ENCODE peak calls at places on chromosomes 4 and X, in five cellular contexts. J is left ventricle myocardium inferior, O is epithelial cell of esophagus, N is H1, T is A549. X is an unnamed sample.
A peak's percentile ranks its signal among the peaks of the same experiment; 100 is the strongest.

GRCh38 chr4:183118585-183118984 is 19.5 kb downstream of the WWC2 start:
- DNase-seq in J (no peak), O (peak; percentile 64), N (no peak), T (no peak), X (no peak)

GRCh38 chrX:10697552-10697951 is 77.2 kb upstream of the MID1 start:
- DNase-seq in J (no peak), O (no peak), N (no peak), T (no peak), X (no peak)

GRCh38 chr4:166941629-166942028 is 292.7 kb downstream of the SPOCK3 start:
- DNase-seq in J (no peak), O (peak; percentile 93), N (no peak), T (no peak), X (no peak)

GRCh38 chrX:151268836-151269235 is 92.5 kb downstream of the GPR50 start:
- DNase-seq in J (no peak), O (no peak), N (no peak), T (no peak), X (no peak)

GRCh38 chrX:12223650-12224049 is 85.4 kb downstream of the FRMPD4 start:
- DNase-seq in J (no peak), O (peak; percentile 73), N (no peak), T (no peak), X (no peak)

GRCh38 chr4:40848251-40848650 is 98.5 kb downstream of the NSUN7 start:
- DNase-seq in J (no peak), O (no peak), N (no peak), T (no peak), X (no peak)

GRCh38 chr4:2768921-2769336 is 12.8 kb upstream of the TNIP2 start:
- DNase-seq in J (no peak), O (no peak), N (no peak), T (no peak), X (no peak)

GRCh38 chr4:128866281-128866680 is 56.8 kb downstream of the JADE1 start:
- DNase-seq in J (no peak), O (no peak), N (no peak), T (no peak), X (no peak)

GRCh38 chr4:40897557-40898203 is 147.9 kb downstream of the NSUN7 start:
- DNase-seq in J (peak; percentile 62), O (peak; percentile 68), N (peak; percentile 93), T (peak; percentile 71), X (peak; percentile 70)

GRCh38 chr4:158578476-158578875 is 56.8 kb downstream of the RXFP1 start:
- DNase-seq in J (no peak), O (peak; percentile 62), N (no peak), T (peak; percentile 4), X (peak; percentile 5)

GRCh38 chrX:3938587-3938986 is 225.1 kb upstream of the PRKX start:
- DNase-seq in J (no peak), O (no peak), N (no peak), T (no peak), X (no peak)

GRCh38 chrX:3939967-3940610 is 226.6 kb upstream of the PRKX start:
- DNase-seq in J (no peak), O (peak; percentile 4), N (no peak), T (no peak), X (peak; percentile 57)
- TF ChIP-seq CTCF in J (peak; percentile 29), O (peak; percentile 28), N (no peak), T (peak; percentile 56), X (no peak)

GRCh38 chrX:9341305-9342201 is 123.3 kb upstream of the TBL1X start:
- DNase-seq in J (peak; percentile 59), O (no peak), N (no peak), T (peak; percentile 45), X (no peak)
- TF ChIP-seq CTCF in J (no peak), O (no peak), N (no peak), T (no peak), X (no peak)

DNA sequence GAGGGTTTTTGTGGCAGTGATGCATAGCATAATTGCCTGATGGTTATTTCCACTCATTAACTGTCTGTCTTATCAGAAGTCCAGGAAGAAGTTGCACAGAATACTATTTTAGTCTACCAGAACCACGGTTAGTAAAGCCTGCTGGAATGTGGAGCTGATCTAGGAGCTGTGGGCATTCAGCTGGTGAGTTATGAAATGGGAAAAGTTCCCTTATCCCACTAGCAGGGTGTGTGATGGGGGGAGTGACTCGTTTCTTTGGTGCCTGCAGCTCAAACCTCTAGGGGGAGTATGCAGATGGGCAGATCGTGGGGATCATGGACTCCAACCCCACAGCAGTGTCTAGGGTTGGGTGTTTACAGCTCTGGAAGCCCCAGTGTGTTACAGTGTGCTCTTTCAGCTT is 305.6 kb upstream of the BOD1L1 start:
- DNase-seq in J (no peak), O (no peak), N (no peak), T (no peak), X (no peak)
- TF ChIP-seq CTCF in J (no peak), O (no peak), N (peak; percentile 48), T (no peak), X (no peak)

GRCh38 chr4:55545681-55546632 is 752 bp downstream of the CLOCK start:
- DNase-seq in J (peak; percentile 84), O (peak; percentile 59), N (peak; percentile 82), T (peak; percentile 21), X (peak; percentile 71)

GRCh38 chr4:55547461-55547770 is 707 bp upstream of the CLOCK start:
- DNase-seq in J (peak; percentile 33), O (no peak), N (no peak), T (no peak), X (no peak)

GRCh38 chr4:55545133-55545532 is 1.6 kb downstream of the CLOCK start:
- DNase-seq in J (no peak), O (peak; percentile 54), N (no peak), T (no peak), X (no peak)

GRCh38 chr4:55546633-55547460 is at the start of gene CLOCK:
- DNase-seq in J (peak; percentile 89), O (peak; percentile 85), N (peak; percentile 92), T (peak; percentile 43), X (peak; percentile 79)

GRCh38 chr4:55543858-55544257 is 2.9 kb downstream of the CLOCK start:
- DNase-seq in J (no peak), O (peak; percentile 50), N (no peak), T (no peak), X (no peak)
- TF ChIP-seq CTCF in J (no peak), O (no peak), N (no peak), T (no peak), X (no peak)

GRCh38 chr4:26181616-26182015 is 139.2 kb upstream of the RBPJ start:
- DNase-seq in J (no peak), O (peak; percentile 50), N (no peak), T (no peak), X (no peak)

GRCh38 chr4:26176621-26177121 is 144.1 kb upstream of the RBPJ start:
- DNase-seq in J (no peak), O (peak; percentile 90), N (no peak), T (no peak), X (no peak)

GRCh38 chr4:26179316-26179760 is 141.5 kb upstream of the RBPJ start:
- DNase-seq in J (no peak), O (no peak), N (no peak), T (no peak), X (no peak)

GRCh38 chr4:26175905-26176304 is 144.9 kb upstream of the RBPJ start:
- DNase-seq in J (no peak), O (no peak), N (no peak), T (no peak), X (no peak)

DNA sequence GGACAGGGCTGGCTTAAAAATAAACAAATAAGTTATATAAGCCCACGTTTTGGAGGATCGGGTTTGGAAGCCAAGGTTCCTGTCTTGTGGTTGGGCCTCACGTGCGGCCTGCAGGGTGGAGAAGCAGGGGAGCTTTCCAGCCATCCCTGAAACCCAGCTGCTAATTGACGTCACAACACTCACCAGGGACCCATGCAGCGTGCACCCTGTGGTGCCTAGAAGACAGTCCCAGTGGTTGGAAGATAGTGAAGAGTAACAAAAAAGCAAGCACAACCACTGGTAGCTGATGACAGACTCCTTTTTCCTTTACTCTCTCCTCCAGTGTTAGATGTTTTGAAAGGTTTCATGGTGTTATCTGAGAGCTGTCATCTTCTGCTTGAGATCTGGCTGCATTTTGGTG is 141.9 kb upstream of the RBPJ start:
- DNase-seq in J (peak; percentile 65), O (no peak), N (no peak), T (no peak), X (no peak)
- TF ChIP-seq CTCF in J (no peak), O (no peak), N (no peak), T (no peak), X (no peak)

GRCh38 chr4:75940692-75941253 is at the start of gene NAAA:
- DNase-seq in J (peak; percentile 81), O (peak; percentile 68), N (peak; percentile 92), T (peak; percentile 66), X (peak; percentile 71)
- TF ChIP-seq CTCF in J (no peak), O (no peak), N (peak; percentile 64), T (peak; percentile 34), X (no peak)

GRCh38 chr4:114132830-114133229 is 153.4 kb upstream of the ARSJ start:
- DNase-seq in J (no peak), O (peak; percentile 15), N (no peak), T (peak; percentile 8), X (no peak)
- TF ChIP-seq CTCF in J (no peak), O (peak; percentile 34), N (no peak), T (no peak), X (no peak)

X was measured in Calu3.